ENCODE peak calls at places on chromosomes 2 and 18, in nine cellular contexts. X is MCF 10A; Q is CD14-positive monocyte; H is nephron progenitor cell; Y is neural crest cell; L is heart right ventricle; D is lower lobe of right lung; S is T47D; G is stimulated activated naive CD4-positive, alpha-beta T cell. K is an unnamed sample.

GRCh38 chr2:241378816-241379215 is 22.7 kb downstream of the FARP2 start:
- DNase-seq in X (no peak), Q (no peak), H (no peak), Y (no peak), L (no peak), D (no peak), S (no peak), G (no peak), K (no peak)

GRCh38 chr2:73838889-73839539 is 10.3 kb downstream of the STAMBP start:
- DNase-seq in X (no peak), Q (no peak), H (no peak), Y (no peak), L (no peak), D (no peak), S (no peak), G (no peak), K (no peak)

GRCh38 chr2:80303825-80304521 is 579 bp downstream of the LRRTM1 start:
- DNase-seq in X (no peak), Q (no peak), H (peak; percentile 63), Y (peak; percentile 57), L (no peak), D (no peak), S (no peak), G (no peak), K (no peak)

GRCh38 chr2:224927671-224928173 is 114.5 kb downstream of the DOCK10 start:
- DNase-seq in X (no peak), Q (peak; percentile 79), H (no peak), Y (no peak), L (no peak), D (peak; percentile 54), S (no peak), G (peak; percentile 80), K (no peak)

GRCh38 chr2:218995972-218996644 is 2.9 kb upstream of the CRYBA2 start:
- DNase-seq in X (peak; percentile 82), Q (peak; percentile 85), H (peak; percentile 97), Y (peak; percentile 97), L (peak; percentile 86), D (peak; percentile 92), S (peak; percentile 85), G (peak; percentile 63), K (peak; percentile 90)

GRCh38 chr2:187917535-187917934 is 363.3 kb upstream of the TFPI start:
- DNase-seq in X (peak; percentile 4), Q (no peak), H (no peak), Y (no peak), L (no peak), D (no peak), S (no peak), G (no peak), K (no peak)

GRCh38 chr2:19848029-19848750 is 53.6 kb downstream of the TTC32 start:
- DNase-seq in X (no peak), Q (no peak), H (no peak), Y (no peak), L (no peak), D (no peak), S (no peak), G (no peak), K (no peak)

GRCh38 chr2:109138449-109138848 is 9.4 kb downstream of the SH3RF3 start:
- DNase-seq in X (no peak), Q (no peak), H (no peak), Y (no peak), L (no peak), D (no peak), S (no peak), G (no peak), K (no peak)

GRCh38 chr18:10453885-10454772 is at the start of gene APCDD1:
- DNase-seq in X (no peak), Q (no peak), H (peak; percentile 86), Y (peak; percentile 75), L (peak; percentile 67), D (peak; percentile 80), S (peak; percentile 39), G (no peak), K (peak; percentile 77)

GRCh38 chr2:172079416-172079815 is 5.9 kb upstream of the DLX1 start:
- DNase-seq in X (no peak), Q (no peak), H (no peak), Y (no peak), L (no peak), D (no peak), S (no peak), G (peak; percentile 11), K (no peak)